ENCODE peak calls at places on chromosomes 11 and 22, in four cellular contexts. X is stimulated activated CD4-positive, alpha-beta T cell treated with anti-CD3 and anti-CD28 coated beads, Interleukin-2, amount 100 ng/mL, for 48 hours; Y is mesenteric fat pad; J is HCEC 1CT. T is an unnamed sample.

GRCh38 chr11:64802370-64803162 is 448 bp downstream of the MAP4K2 start:
- DNase-seq in Y (no peak), X (peak), J (no peak), T (no peak)

GRCh38 chr22:47292546-47293320 is 530.3 kb downstream of the TBC1D22A start:
- DNase-seq in X (no peak), Y (peak), J (no peak), T (no peak)

GRCh38 chr11:125382211-125382807 is 113.8 kb downstream of the FEZ1 start:
- DNase-seq in X (no peak), Y (no peak), J (no peak), T (no peak)

GRCh38 chr11:10605941-10606381 is 37.5 kb upstream of the LYVE1 start:
- DNase-seq in J (peak), Y (no peak), X (no peak), T (no peak)

GRCh38 chr11:12164061-12165014 is 53.9 kb downstream of the MICAL2 start:
- DNase-seq in J (peak), Y (no peak), X (no peak), T (no peak)

GRCh38 chr11:120131941-120132644 is 5.8 kb downstream of the TRIM29 start:
- DNase-seq in Y (peak), J (no peak), X (no peak), T (no peak)

GRCh38 chr11:3632070-3632660 is 9.6 kb downstream of the ART5 start:
- DNase-seq in J (no peak), X (no peak), Y (peak), T (no peak)

GRCh38 chr11:73034330-73034729 is 107.8 kb downstream of the FCHSD2 start:
- DNase-seq in X (no peak), J (no peak), Y (no peak), T (no peak)

GRCh38 chr11:62139526-62140301 is 15.9 kb downstream of the INCENP start:
- DNase-seq in J (no peak), X (no peak), Y (peak), T (no peak)

GRCh38 chr22:30251661-30252226 is 5.2 kb upstream of the LIF start:
- DNase-seq in Y (no peak), J (peak), X (no peak), T (no peak)

GRCh38 chr11:26490546-26490945 is 81.5 kb downstream of the MUC15 start:
- DNase-seq in J (no peak), Y (no peak), X (no peak), T (no peak)

GRCh38 chr11:606245-606644 is 9.5 kb downstream of the IRF7 start:
- DNase-seq in J (no peak), Y (no peak), X (no peak), T (no peak)

GRCh38 chr11:62543680-62544444 is 2.7 kb downstream of the AHNAK start:
- DNase-seq in J (no peak), X (no peak), Y (no peak), T (no peak)

GRCh38 chr22:44192098-44192810 is 11.5 kb downstream of the PARVG start:
- DNase-seq in J (no peak), X (peak), Y (peak), T (no peak)

GRCh38 chr11:70625921-70626518 is 227.7 kb downstream of the CTTN start:
- DNase-seq in J (no peak), Y (no peak), X (no peak), T (no peak)

GRCh38 chr11:13137778-13138400 is 128.8 kb downstream of the RASSF10 start:
- DNase-seq in X (no peak), J (peak), Y (no peak), T (no peak)

GRCh38 chr11:96328395-96329010 is 14.5 kb downstream of the MAML2 start:
- DNase-seq in X (no peak), J (peak), Y (no peak), T (no peak)

GRCh38 chr11:116596346-116597260 is 176.2 kb downstream of the BUD13 start:
- DNase-seq in Y (peak), J (no peak), X (no peak), T (no peak)

GRCh38 chr11:47523491-47524199 is 29.3 kb downstream of the CELF1 start:
- DNase-seq in X (peak), J (peak), Y (no peak), T (peak)

GRCh38 chr22:25622011-25622410 is 57.5 kb downstream of the GRK3 start:
- DNase-seq in X (no peak), Y (no peak), J (no peak), T (no peak)

GRCh38 chr11:78414321-78415051 is 3.1 kb downstream of the GAB2 start:
- DNase-seq in Y (no peak), J (peak), X (no peak), T (no peak)

GRCh38 chr11:67490727-67491065 is 7.9 kb downstream of the AIP start:
- DNase-seq in X (no peak), Y (no peak), J (no peak), T (no peak)

GRCh38 chr22:19756288-19757128 is 4.1 kb upstream of the TBX1 start:
- DNase-seq in J (no peak), Y (no peak), X (peak), T (peak)

GRCh38 chr11:9574806-9575530 is 1.5 kb downstream of the WEE1 start:
- DNase-seq in X (no peak), Y (peak), J (peak), T (no peak)

GRCh38 chr11:11318961-11319360 is 34.1 kb downstream of the CSNK2A3 start:
- DNase-seq in X (no peak), J (no peak), Y (no peak), T (no peak)

GRCh38 chr11:33329705-33330329 is 72.6 kb downstream of the HIPK3 start:
- DNase-seq in Y (no peak), X (peak), J (peak), T (no peak)

GRCh38 chr11:20754957-20755356 is 85.6 kb downstream of the NELL1 start:
- DNase-seq in J (no peak), X (no peak), Y (no peak), T (no peak)

GRCh38 chr11:84243629-84244263 is 957.6 kb upstream of the CCDC90B start:
- DNase-seq in X (no peak), J (no peak), Y (no peak), T (no peak)

GRCh38 chr22:50523806-50524663 is 1.4 kb downstream of the SCO2 start:
- DNase-seq in X (no peak), J (no peak), Y (no peak), T (no peak)

T was measured in activated naive CD4-positive, alpha-beta T cell.